ENCODE peak calls at places on chromosomes 11 and 22, in five cellular contexts. W, T, K, V and J are unnamed samples.

GRCh38 chr11:78420255-78420764 is 2.7 kb upstream of the GAB2 start:
- DNase-seq in W (peak), V (peak), T (peak), K (peak), J (peak)

GRCh38 chr11:117822031-117822521 is 2.5 kb downstream of the FXYD2 start:
- DNase-seq in K (no peak), T (peak), V (no peak), W (no peak), J (no peak)

GRCh38 chr22:43188829-43189545 is 2.1 kb upstream of the TTLL12 start:
- DNase-seq in W (no peak), V (no peak), T (no peak), K (no peak), J (peak)

GRCh38 chr11:122180435-122180834 is 64.4 kb upstream of the BLID start:
- DNase-seq in W (no peak), V (no peak), K (peak), T (peak), J (peak)

GRCh38 chr22:27776410-27776958 is 25.1 kb downstream of the MN1 start:
- DNase-seq in T (peak), W (no peak), K (no peak), V (no peak), J (no peak)

GRCh38 chr22:32527756-32528155 is 53.1 kb downstream of the FBXO7 start:
- DNase-seq in W (no peak), K (no peak), V (no peak), T (no peak), J (no peak)

GRCh38 chr11:119888119-119888518 is 159.1 kb upstream of the NECTIN1 start:
- DNase-seq in T (no peak), W (no peak), K (no peak), V (no peak), J (no peak)

GRCh38 chr11:99020324-99021225 is at the start of gene CNTN5:
- DNase-seq in K (peak), W (peak), T (peak), V (no peak), J (peak)

GRCh38 chr11:19673924-19674390 is 38.7 kb upstream of the NAV2 start:
- DNase-seq in W (peak), V (peak), K (peak), T (peak), J (peak)

GRCh38 chr22:42880815-42881214 is 23.7 kb upstream of the ARFGAP3 start:
- DNase-seq in V (no peak), K (no peak), T (no peak), W (no peak), J (no peak)

GRCh38 chr11:123434262-123434661 is 4.2 kb downstream of the GRAMD1B start:
- DNase-seq in W (no peak), K (no peak), V (no peak), T (peak), J (no peak)

GRCh38 chr11:13118194-13118593 is 109.1 kb downstream of the RASSF10 start:
- DNase-seq in W (no peak), T (peak), V (no peak), K (no peak), J (peak)

GRCh38 chr11:92296138-92296515 is 71.5 kb downstream of the FAT3 start:
- DNase-seq in W (no peak), K (no peak), T (peak), V (no peak), J (peak)

GRCh38 chr11:61800331-61801281 is 7.9 kb downstream of the FEN1 start:
- DNase-seq in K (no peak), W (no peak), T (no peak), V (no peak), J (no peak)

GRCh38 chr11:7383406-7383805 is 101.9 kb upstream of the OLFML1 start:
- DNase-seq in W (no peak), T (no peak), V (no peak), K (no peak), J (no peak)

GRCh38 chr11:41879186-41879738 is 419.8 kb upstream of the LRRC4C start:
- DNase-seq in V (no peak), W (no peak), K (no peak), T (peak), J (peak)

GRCh38 chr11:47328449-47329390 is 23.8 kb downstream of the MYBPC3 start:
- DNase-seq in K (no peak), V (no peak), T (no peak), W (no peak), J (no peak)

GRCh38 chr11:15114501-15115475 is at the start of gene INSC:
- DNase-seq in K (no peak), V (no peak), W (peak), T (peak), J (peak)

GRCh38 chr11:72609045-72609444 is 65.2 kb downstream of the PDE2A start:
- DNase-seq in T (peak), V (no peak), K (no peak), W (no peak), J (peak)

GRCh38 chr22:28829358-28830181 is 29.2 kb upstream of the XBP1 start:
- DNase-seq in K (peak), V (peak), T (peak), W (peak), J (peak)

GRCh38 chr22:33865248-33865647 is 55.0 kb downstream of the LARGE1 start:
- DNase-seq in K (no peak), T (no peak), W (no peak), V (no peak), J (peak)

GRCh38 chr22:32985899-32986772 is 72.0 kb downstream of the SYN3 start:
- DNase-seq in V (peak), T (peak), K (peak), W (peak), J (peak)

GRCh38 chr11:23765862-23766261 is 731.0 kb upstream of the LUZP2 start:
- DNase-seq in V (no peak), T (peak), K (no peak), W (no peak), J (peak)

GRCh38 chr11:11584937-11585336 is 36.9 kb downstream of the GALNT18 start:
- DNase-seq in T (peak), K (no peak), W (no peak), V (no peak), J (no peak)

GRCh38 chr22:20937031-20937793 is 20.0 kb downstream of the CRKL start:
- DNase-seq in W (no peak), T (no peak), V (peak), K (no peak), J (no peak)

GRCh38 chr11:97007283-97007682 is 617.5 kb downstream of the JRKL start:
- DNase-seq in W (no peak), V (no peak), T (no peak), K (no peak), J (no peak)

GRCh38 chr11:18721576-18722292 is 4.3 kb downstream of the IGSF22 start:
- DNase-seq in T (peak), V (peak), K (peak), W (no peak), J (peak)

GRCh38 chr22:39724857-39725256 is 154.3 kb downstream of the CACNA1I start:
- DNase-seq in K (no peak), T (no peak), W (no peak), V (no peak), J (no peak)

GRCh38 chr11:42054351-42054750 is 594.9 kb upstream of the LRRC4C start:
- DNase-seq in V (no peak), T (no peak), K (no peak), W (no peak), J (no peak)

GRCh38 chr11:72814831-72815618 is 814 bp downstream of the ATG16L2 start:
- DNase-seq in K (no peak), W (no peak), V (no peak), T (peak), J (peak)

GRCh38 chr11:66438009-66438503 is 592 bp downstream of the MRPL11 start:
- DNase-seq in T (no peak), W (no peak), V (no peak), K (no peak), J (no peak)

GRCh38 chr11:66448523-66448922 is 9.9 kb upstream of the MRPL11 start:
- DNase-seq in V (no peak), T (no peak), W (no peak), K (no peak), J (no peak)

GRCh38 chr11:66438504-66439466 is at the start of gene MRPL11:
- DNase-seq in K (peak), T (peak), W (peak), V (peak), J (peak)

GRCh38 chr11:66443602-66444001 is 5.0 kb upstream of the MRPL11 start:
- DNase-seq in K (no peak), W (no peak), T (peak), V (no peak), J (peak)
- H3K27ac ChIP-seq in K (no peak), W (no peak), T (peak), V (peak), J (no peak)

GRCh38 chr22:48223488-48224190 is 1461.2 kb downstream of the TBC1D22A start:
- DNase-seq in V (no peak), T (no peak), W (no peak), K (no peak), J (no peak)
- H3K27ac ChIP-seq in V (no peak), T (no peak), W (no peak), K (no peak), J (no peak)

DNA sequence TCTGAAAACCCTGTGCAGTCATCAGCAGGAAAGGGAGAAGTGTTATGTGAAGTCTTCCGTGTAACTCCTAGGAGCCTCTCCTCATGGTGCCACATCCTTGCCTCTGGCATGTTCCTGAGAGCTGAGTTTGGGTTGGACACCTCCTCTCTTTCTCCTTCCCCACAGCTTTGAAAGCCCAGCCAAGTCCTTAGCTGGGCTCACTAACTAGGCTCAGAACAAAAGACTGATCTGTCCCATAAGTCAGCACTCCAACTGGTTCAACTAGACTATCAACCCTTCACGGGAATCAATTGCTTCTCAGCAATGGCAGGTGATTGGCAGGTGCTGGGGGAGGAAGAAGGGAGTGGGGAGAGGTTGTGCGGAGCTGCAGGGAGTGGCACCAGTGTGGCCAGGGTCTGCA is 509.9 kb upstream of the B3GAT1 start:
- DNase-seq in V (no peak), T (no peak), K (no peak), W (no peak), J (no peak)
- H3K27ac ChIP-seq in V (no peak), T (no peak), K (no peak), W (no peak), J (no peak)

DNA sequence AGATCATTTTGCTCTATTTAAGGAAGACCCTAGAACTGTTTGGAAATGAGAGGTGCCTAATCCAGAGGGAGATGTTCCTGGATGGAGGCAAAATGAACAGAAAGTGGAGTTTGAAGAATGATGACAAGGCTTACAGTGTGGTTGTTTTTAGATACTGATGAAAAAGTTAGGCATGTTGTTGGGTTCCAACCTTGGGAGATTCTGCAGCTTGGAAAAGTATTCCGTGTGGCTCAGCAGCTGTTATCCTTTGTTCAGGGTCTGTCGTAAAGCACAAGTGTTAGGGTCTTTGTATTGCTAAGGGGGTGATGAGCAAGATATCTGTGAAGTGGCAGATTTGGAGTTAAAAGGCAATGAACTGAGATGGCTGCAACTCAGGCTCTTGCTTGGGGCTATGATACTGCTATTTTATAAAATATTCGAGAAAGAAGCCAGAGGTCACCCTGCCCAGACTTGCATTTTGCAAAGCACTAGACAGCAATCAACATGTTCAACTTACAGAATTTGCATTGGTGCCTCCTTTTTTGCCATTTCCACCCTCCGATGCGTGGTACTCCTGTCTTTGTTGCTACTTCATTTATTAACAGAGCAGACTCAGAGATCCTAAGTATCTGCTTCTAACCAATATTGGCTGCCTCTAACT is 45.3 kb upstream of the POGLUT3 start:
- DNase-seq in W (no peak), T (no peak), V (no peak), K (no peak), J (no peak)
- H3K27ac ChIP-seq in W (no peak), T (no peak), V (no peak), K (no peak), J (no peak)

DNA sequence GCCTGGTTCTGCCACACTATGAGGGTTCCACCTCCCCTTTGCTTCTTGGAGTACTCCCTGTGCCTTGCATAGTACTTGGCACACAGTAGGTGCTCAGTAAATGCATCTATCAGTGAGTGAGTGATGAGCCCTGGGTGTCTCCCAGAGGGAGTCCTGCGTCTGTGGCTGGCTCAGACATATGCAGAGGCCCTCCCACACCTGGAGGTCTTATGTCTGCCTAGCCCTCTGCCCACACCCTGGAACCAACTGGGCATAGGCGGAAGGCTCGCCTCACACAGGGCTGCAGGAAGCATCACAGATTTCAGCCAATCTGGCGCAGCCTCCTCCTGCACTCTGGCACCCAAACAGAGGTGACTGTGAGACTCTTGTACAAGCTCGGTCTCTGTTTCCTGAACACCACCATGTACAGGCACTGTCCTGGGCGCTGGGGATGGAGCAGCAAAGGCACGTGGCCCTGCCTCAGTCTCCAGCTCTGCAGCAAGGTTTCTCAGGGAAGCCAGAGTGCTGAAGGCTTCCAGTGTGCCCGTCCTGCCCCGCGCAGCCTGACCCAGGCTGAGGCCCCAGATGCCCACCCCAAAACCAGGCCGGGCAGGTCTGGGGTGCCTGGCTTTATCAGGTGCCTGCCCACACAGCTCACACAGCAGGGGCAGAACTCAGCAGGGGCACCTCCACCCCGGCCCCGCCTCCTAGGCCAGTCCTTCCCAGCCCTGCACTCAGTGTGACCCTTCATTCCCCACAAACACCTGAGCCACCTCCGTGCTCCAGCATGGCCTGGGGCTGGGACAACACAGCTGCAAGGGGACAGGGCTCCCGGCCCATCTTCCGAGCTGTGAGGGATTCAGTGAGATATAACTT is 26.7 kb downstream of the FLRT1 start:
- DNase-seq in V (no peak), K (no peak), T (no peak), W (no peak), J (no peak)
- H3K27ac ChIP-seq in V (no peak), K (no peak), T (no peak), W (no peak), J (no peak)

DNA sequence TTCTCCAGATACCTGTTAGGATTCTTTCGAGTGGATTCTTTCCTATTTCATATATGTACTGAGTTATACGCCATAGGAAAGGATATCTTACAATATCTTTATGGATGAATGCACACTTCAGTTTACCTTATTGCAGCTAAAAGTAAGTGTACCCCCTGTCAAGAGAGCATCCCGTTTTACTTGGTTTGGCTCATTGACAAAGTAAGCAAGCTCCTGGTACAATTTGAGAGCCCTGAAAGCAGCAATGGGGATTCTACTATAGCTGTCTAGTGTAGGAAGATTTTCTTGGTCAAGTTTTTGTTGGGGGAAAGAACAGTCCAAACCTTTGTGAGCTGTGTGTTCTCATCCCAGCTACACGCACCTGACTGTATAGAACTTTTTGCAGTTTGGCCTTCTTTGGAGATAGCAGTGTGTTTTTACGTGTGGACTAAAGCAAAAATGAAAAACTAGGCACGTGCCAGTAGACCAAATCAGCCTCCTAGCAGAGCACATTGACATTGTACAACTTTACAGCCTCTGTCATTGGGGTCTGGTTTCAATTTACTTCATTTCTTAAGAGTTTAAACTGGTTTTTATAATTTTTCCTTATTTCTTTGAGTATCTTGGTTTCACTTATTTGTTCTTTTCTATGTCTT is 44.0 kb downstream of the PPP6R3 start:
- DNase-seq in W (no peak), V (no peak), K (no peak), T (no peak), J (no peak)
- H3K27ac ChIP-seq in W (no peak), V (peak), K (no peak), T (no peak), J (no peak)

GRCh38 chr11:35304900-35305299 is 114.5 kb downstream of the SLC1A2 start:
- DNase-seq in V (no peak), W (no peak), T (no peak), K (no peak), J (no peak)
- H3K27ac ChIP-seq in V (peak), W (no peak), T (peak), K (peak), J (no peak)

DNA sequence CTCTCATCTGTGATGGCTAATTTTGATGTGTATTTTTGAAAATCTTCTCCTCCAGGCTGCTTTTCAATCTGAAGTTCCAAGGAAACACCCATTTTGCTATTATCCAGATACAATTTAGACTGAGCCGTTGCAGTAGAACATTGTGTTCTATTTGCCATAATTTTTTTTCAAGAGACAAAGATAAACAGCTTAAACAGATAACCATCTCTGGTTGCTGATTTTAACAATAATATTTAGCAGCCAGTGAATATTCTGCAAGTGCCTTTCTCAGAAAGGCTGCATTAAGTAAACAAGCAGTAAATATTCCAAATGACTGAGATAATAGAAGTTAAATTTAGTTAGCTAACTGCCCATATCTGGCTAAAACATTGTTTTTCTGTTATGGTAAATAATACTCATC is 206.8 kb downstream of the SBF2 start:
- DNase-seq in K (no peak), V (no peak), T (no peak), W (no peak), J (peak)
- H3K27ac ChIP-seq in K (peak), V (no peak), T (no peak), W (peak), J (no peak)

GRCh38 chr11:28108909-28109308 is 721 bp downstream of the METTL15 start:
- DNase-seq in T (peak), V (no peak), K (no peak), W (no peak), J (peak)

GRCh38 chr11:28107726-28108618 is at the start of the genes KIF18A and METTL15:
- DNase-seq in W (peak), V (peak), T (peak), K (peak), J (peak)

GRCh38 chr11:28106351-28107043 is 1.5 kb downstream of the KIF18A start:
- DNase-seq in V (no peak), W (no peak), K (no peak), T (no peak), J (peak)

GRCh38 chr11:28105869-28106268 is 2.1 kb downstream of the KIF18A start:
- DNase-seq in K (no peak), T (no peak), V (no peak), W (no peak), J (peak)

DNA sequence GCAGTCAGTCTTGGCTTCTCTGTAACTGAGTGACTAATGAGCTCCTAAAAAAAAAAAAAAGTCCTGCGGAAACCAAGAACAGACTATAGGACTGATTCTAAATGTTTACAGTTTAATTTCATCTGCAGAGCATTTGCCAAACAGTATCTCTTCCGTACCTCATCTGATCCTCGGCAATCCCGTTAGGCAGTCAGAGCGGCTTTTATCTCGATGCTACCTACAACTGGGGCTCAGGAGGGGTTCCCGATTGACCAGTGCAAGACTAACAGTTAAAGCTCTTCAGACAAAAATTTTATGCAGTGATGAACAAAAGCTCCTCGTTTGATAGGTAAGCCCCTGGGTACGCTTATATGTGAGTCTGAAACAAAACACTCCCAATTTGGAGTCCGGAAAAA is 628 bp downstream of the KIF18A start:
- DNase-seq in V (no peak), T (peak), K (no peak), W (no peak), J (peak)
- H3K27ac ChIP-seq in V (peak), T (peak), K (peak), W (peak), J (peak)

GRCh38 chr11:130775306-130776043 is 140.8 kb downstream of the SNX19 start:
- DNase-seq in V (no peak), W (no peak), T (peak), K (no peak), J (peak)

GRCh38 chr11:130772266-130773227 is 143.7 kb downstream of the SNX19 start:
- DNase-seq in T (peak), W (no peak), V (no peak), K (no peak), J (peak)

GRCh38 chr11:130774703-130775102 is 141.6 kb downstream of the SNX19 start:
- DNase-seq in V (no peak), T (peak), K (no peak), W (peak), J (no peak)

GRCh38 chr11:130771708-130772107 is 144.6 kb downstream of the SNX19 start:
- DNase-seq in W (no peak), K (no peak), T (peak), V (no peak), J (peak)

GRCh38 chr11:130773436-130773835 is 142.8 kb downstream of the SNX19 start:
- DNase-seq in T (no peak), W (no peak), K (no peak), V (no peak), J (no peak)
- H3K27ac ChIP-seq in T (no peak), W (no peak), K (no peak), V (no peak), J (no peak)